ENCODE peak calls at places on chromosomes 4 and X, in six cellular contexts. One of them, this sample, is unnamed.

GRCh38 chr4:4791299-4791798 is 68.1 kb upstream of the MSX1 start:
- DNase-seq in mesenteric fat pad: peak
- DNase-seq in left cardiac atrium: no peak
- DNase-seq in GM10248: no peak
- DNase-seq in suprapubic skin: peak
- DNase-seq in activated naive CD8-positive, alpha-beta T cell treated with anti-CD3 and anti-CD28 coated beads, Interleukin-2, amount 50 U/mL, for 16 hours: no peak
- DNase-seq in this sample: no peak

GRCh38 chr4:113434247-113434587 is 327.3 kb downstream of the CAMK2D start:
- DNase-seq in mesenteric fat pad: no peak
- DNase-seq in left cardiac atrium: no peak
- DNase-seq in GM10248: no peak
- DNase-seq in suprapubic skin: no peak
- DNase-seq in activated naive CD8-positive, alpha-beta T cell treated with anti-CD3 and anti-CD28 coated beads, Interleukin-2, amount 50 U/mL, for 16 hours: no peak
- DNase-seq in this sample: no peak

GRCh38 chr4:113682730-113683129 is 78.8 kb downstream of the CAMK2D start:
- DNase-seq in mesenteric fat pad: no peak
- DNase-seq in left cardiac atrium: no peak
- DNase-seq in GM10248: no peak
- DNase-seq in suprapubic skin: no peak
- DNase-seq in activated naive CD8-positive, alpha-beta T cell treated with anti-CD3 and anti-CD28 coated beads, Interleukin-2, amount 50 U/mL, for 16 hours: no peak
- DNase-seq in this sample: no peak

GRCh38 chr4:87005690-87006461 is 71.1 kb downstream of the AFF1 start:
- DNase-seq in mesenteric fat pad: no peak
- DNase-seq in left cardiac atrium: no peak
- DNase-seq in GM10248: no peak
- DNase-seq in suprapubic skin: no peak
- DNase-seq in activated naive CD8-positive, alpha-beta T cell treated with anti-CD3 and anti-CD28 coated beads, Interleukin-2, amount 50 U/mL, for 16 hours: no peak
- DNase-seq in this sample: peak

GRCh38 chr4:61248705-61249104 is 48.6 kb downstream of the ADGRL3 start:
- DNase-seq in mesenteric fat pad: no peak
- DNase-seq in left cardiac atrium: no peak
- DNase-seq in GM10248: no peak
- DNase-seq in suprapubic skin: no peak
- DNase-seq in activated naive CD8-positive, alpha-beta T cell treated with anti-CD3 and anti-CD28 coated beads, Interleukin-2, amount 50 U/mL, for 16 hours: no peak
- DNase-seq in this sample: no peak

GRCh38 chrX:8636442-8636841 is 95.5 kb downstream of the ANOS1 start:
- DNase-seq in mesenteric fat pad: no peak
- DNase-seq in left cardiac atrium: no peak
- DNase-seq in GM10248: no peak
- DNase-seq in suprapubic skin: no peak
- DNase-seq in activated naive CD8-positive, alpha-beta T cell treated with anti-CD3 and anti-CD28 coated beads, Interleukin-2, amount 50 U/mL, for 16 hours: no peak
- DNase-seq in this sample: no peak

GRCh38 chrX:30039768-30040167 is 175.6 kb upstream of the MAGEB2 start:
- DNase-seq in mesenteric fat pad: no peak
- DNase-seq in left cardiac atrium: no peak
- DNase-seq in GM10248: no peak
- DNase-seq in suprapubic skin: no peak
- DNase-seq in activated naive CD8-positive, alpha-beta T cell treated with anti-CD3 and anti-CD28 coated beads, Interleukin-2, amount 50 U/mL, for 16 hours: no peak
- DNase-seq in this sample: no peak

GRCh38 chr4:72846280-72847111 is 223.0 kb downstream of the COX18 start:
- DNase-seq in mesenteric fat pad: peak
- DNase-seq in left cardiac atrium: no peak
- DNase-seq in GM10248: no peak
- DNase-seq in suprapubic skin: no peak
- DNase-seq in activated naive CD8-positive, alpha-beta T cell treated with anti-CD3 and anti-CD28 coated beads, Interleukin-2, amount 50 U/mL, for 16 hours: no peak
- DNase-seq in this sample: no peak

GRCh38 chrX:72169008-72169728 is 12.4 kb upstream of the PIN4 start:
- DNase-seq in mesenteric fat pad: no peak
- DNase-seq in left cardiac atrium: no peak
- DNase-seq in GM10248: no peak
- DNase-seq in suprapubic skin: no peak
- DNase-seq in activated naive CD8-positive, alpha-beta T cell treated with anti-CD3 and anti-CD28 coated beads, Interleukin-2, amount 50 U/mL, for 16 hours: no peak
- DNase-seq in this sample: no peak

GRCh38 chr4:8917321-8917811 is 45.7 kb upstream of the HMX1 start:
- DNase-seq in mesenteric fat pad: peak
- DNase-seq in left cardiac atrium: no peak
- DNase-seq in GM10248: no peak
- DNase-seq in suprapubic skin: peak
- DNase-seq in activated naive CD8-positive, alpha-beta T cell treated with anti-CD3 and anti-CD28 coated beads, Interleukin-2, amount 50 U/mL, for 16 hours: no peak
- DNase-seq in this sample: no peak

GRCh38 chrX:102746134-102746584 is 25.6 kb downstream of the GPRASP3 start:
- DNase-seq in mesenteric fat pad: no peak
- DNase-seq in left cardiac atrium: peak
- DNase-seq in GM10248: no peak
- DNase-seq in suprapubic skin: peak
- DNase-seq in activated naive CD8-positive, alpha-beta T cell treated with anti-CD3 and anti-CD28 coated beads, Interleukin-2, amount 50 U/mL, for 16 hours: no peak
- DNase-seq in this sample: no peak

GRCh38 chr4:155426953-155427352 is 50.2 kb upstream of the MAP9 start:
- DNase-seq in mesenteric fat pad: no peak
- DNase-seq in left cardiac atrium: no peak
- DNase-seq in GM10248: no peak
- DNase-seq in suprapubic skin: no peak
- DNase-seq in activated naive CD8-positive, alpha-beta T cell treated with anti-CD3 and anti-CD28 coated beads, Interleukin-2, amount 50 U/mL, for 16 hours: no peak
- DNase-seq in this sample: no peak

GRCh38 chrX:9311411-9312160 is 153.3 kb upstream of the TBL1X start:
- DNase-seq in mesenteric fat pad: no peak
- DNase-seq in left cardiac atrium: no peak
- DNase-seq in GM10248: no peak
- DNase-seq in suprapubic skin: no peak
- DNase-seq in activated naive CD8-positive, alpha-beta T cell treated with anti-CD3 and anti-CD28 coated beads, Interleukin-2, amount 50 U/mL, for 16 hours: no peak
- DNase-seq in this sample: no peak

GRCh38 chr4:15436515-15436914 is 8.7 kb downstream of the C1QTNF7 start:
- DNase-seq in mesenteric fat pad: no peak
- DNase-seq in left cardiac atrium: no peak
- DNase-seq in GM10248: no peak
- DNase-seq in suprapubic skin: no peak
- DNase-seq in activated naive CD8-positive, alpha-beta T cell treated with anti-CD3 and anti-CD28 coated beads, Interleukin-2, amount 50 U/mL, for 16 hours: no peak
- DNase-seq in this sample: no peak

GRCh38 chr4:73735231-73735630 is 5.1 kb upstream of the CXCL8 start:
- DNase-seq in mesenteric fat pad: no peak
- DNase-seq in left cardiac atrium: no peak
- DNase-seq in GM10248: peak
- DNase-seq in suprapubic skin: no peak
- DNase-seq in activated naive CD8-positive, alpha-beta T cell treated with anti-CD3 and anti-CD28 coated beads, Interleukin-2, amount 50 U/mL, for 16 hours: no peak
- DNase-seq in this sample: no peak

GRCh38 chr4:1023895-1024740 is 12.7 kb downstream of the FGFRL1 start:
- DNase-seq in mesenteric fat pad: no peak
- DNase-seq in left cardiac atrium: no peak
- DNase-seq in GM10248: no peak
- DNase-seq in suprapubic skin: no peak
- DNase-seq in activated naive CD8-positive, alpha-beta T cell treated with anti-CD3 and anti-CD28 coated beads, Interleukin-2, amount 50 U/mL, for 16 hours: no peak
- DNase-seq in this sample: no peak

GRCh38 chrX:103734125-103734760 is 23.5 kb downstream of the TMEM31 start:
- DNase-seq in mesenteric fat pad: no peak
- DNase-seq in left cardiac atrium: no peak
- DNase-seq in GM10248: no peak
- DNase-seq in suprapubic skin: no peak
- DNase-seq in activated naive CD8-positive, alpha-beta T cell treated with anti-CD3 and anti-CD28 coated beads, Interleukin-2, amount 50 U/mL, for 16 hours: no peak
- DNase-seq in this sample: no peak

GRCh38 chr4:15066140-15066539 is 63.9 kb downstream of the CPEB2 start:
- DNase-seq in mesenteric fat pad: no peak
- DNase-seq in left cardiac atrium: no peak
- DNase-seq in GM10248: no peak
- DNase-seq in suprapubic skin: no peak
- DNase-seq in activated naive CD8-positive, alpha-beta T cell treated with anti-CD3 and anti-CD28 coated beads, Interleukin-2, amount 50 U/mL, for 16 hours: no peak
- DNase-seq in this sample: no peak

GRCh38 chr4:81260443-81261102 is 45.6 kb upstream of the PRKG2 start:
- DNase-seq in mesenteric fat pad: no peak
- DNase-seq in left cardiac atrium: no peak
- DNase-seq in GM10248: no peak
- DNase-seq in suprapubic skin: no peak
- DNase-seq in activated naive CD8-positive, alpha-beta T cell treated with anti-CD3 and anti-CD28 coated beads, Interleukin-2, amount 50 U/mL, for 16 hours: no peak
- DNase-seq in this sample: no peak

GRCh38 chrX:42375080-42375479 is 402.9 kb downstream of the PPP1R2C start:
- DNase-seq in mesenteric fat pad: no peak
- DNase-seq in left cardiac atrium: no peak
- DNase-seq in GM10248: no peak
- DNase-seq in suprapubic skin: no peak
- DNase-seq in activated naive CD8-positive, alpha-beta T cell treated with anti-CD3 and anti-CD28 coated beads, Interleukin-2, amount 50 U/mL, for 16 hours: no peak
- DNase-seq in this sample: no peak

GRCh38 chr4:69727412-69727811 is 33.0 kb downstream of the SULT1B1 start:
- DNase-seq in mesenteric fat pad: no peak
- DNase-seq in left cardiac atrium: no peak
- DNase-seq in GM10248: no peak
- DNase-seq in suprapubic skin: no peak
- DNase-seq in activated naive CD8-positive, alpha-beta T cell treated with anti-CD3 and anti-CD28 coated beads, Interleukin-2, amount 50 U/mL, for 16 hours: no peak
- DNase-seq in this sample: no peak

GRCh38 chr4:88318751-88319350 is 34.5 kb upstream of the PPM1K start:
- DNase-seq in mesenteric fat pad: no peak
- DNase-seq in left cardiac atrium: no peak
- DNase-seq in GM10248: no peak
- DNase-seq in suprapubic skin: no peak
- DNase-seq in activated naive CD8-positive, alpha-beta T cell treated with anti-CD3 and anti-CD28 coated beads, Interleukin-2, amount 50 U/mL, for 16 hours: no peak
- DNase-seq in this sample: no peak

GRCh38 chrX:630007-630921 is at the start of gene SHOX:
- DNase-seq in mesenteric fat pad: peak
- DNase-seq in left cardiac atrium: no peak
- DNase-seq in GM10248: no peak
- DNase-seq in suprapubic skin: peak
- DNase-seq in activated naive CD8-positive, alpha-beta T cell treated with anti-CD3 and anti-CD28 coated beads, Interleukin-2, amount 50 U/mL, for 16 hours: no peak
- DNase-seq in this sample: no peak

GRCh38 chr4:57426779-57427395 is 316.7 kb upstream of the IGFBP7 start:
- DNase-seq in mesenteric fat pad: no peak
- DNase-seq in left cardiac atrium: peak
- DNase-seq in GM10248: peak
- DNase-seq in suprapubic skin: no peak
- DNase-seq in activated naive CD8-positive, alpha-beta T cell treated with anti-CD3 and anti-CD28 coated beads, Interleukin-2, amount 50 U/mL, for 16 hours: no peak
- DNase-seq in this sample: no peak

GRCh38 chrX:105191878-105192277 is 28.6 kb downstream of the TEX13A start:
- DNase-seq in mesenteric fat pad: no peak
- DNase-seq in left cardiac atrium: no peak
- DNase-seq in GM10248: peak
- DNase-seq in suprapubic skin: no peak
- DNase-seq in activated naive CD8-positive, alpha-beta T cell treated with anti-CD3 and anti-CD28 coated beads, Interleukin-2, amount 50 U/mL, for 16 hours: no peak
- DNase-seq in this sample: no peak

GRCh38 chr4:25439913-25440477 is 62.9 kb downstream of the ANAPC4 start:
- DNase-seq in mesenteric fat pad: peak
- DNase-seq in left cardiac atrium: peak
- DNase-seq in GM10248: peak
- DNase-seq in suprapubic skin: peak
- DNase-seq in activated naive CD8-positive, alpha-beta T cell treated with anti-CD3 and anti-CD28 coated beads, Interleukin-2, amount 50 U/mL, for 16 hours: no peak
- DNase-seq in this sample: peak